ENCODE peak calls at places on chromosomes 2 and 18, in seven cellular contexts. L, J, M, G, N, Q and E are unnamed samples.

GRCh38 chr18:52275817-52276216 is 64.2 kb upstream of the DCC start:
- DNase-seq in L (no peak), J (no peak), M (no peak), G (no peak), N (no peak), Q (no peak), E (no peak)

GRCh38 chr18:50806208-50806616 is 13.6 kb downstream of the MRO start:
- DNase-seq in L (peak), J (no peak), M (peak), G (peak), N (no peak), Q (no peak), E (no peak)

GRCh38 chr2:185145316-185146121 is 547.2 kb downstream of the ZNF804A start:
- DNase-seq in L (peak), J (no peak), M (no peak), G (no peak), N (no peak), Q (no peak), E (no peak)

GRCh38 chr2:37376421-37377186 is 32.2 kb downstream of the QPCT start:
- DNase-seq in L (no peak), J (peak), M (no peak), G (no peak), N (no peak), Q (peak), E (peak)

GRCh38 chr2:140353541-140353940 is 1573.4 kb upstream of the NXPH2 start:
- DNase-seq in L (peak), J (peak), M (no peak), G (no peak), N (no peak), Q (no peak), E (no peak)

GRCh38 chr2:71896385-71897144 is 251.1 kb downstream of the CYP26B1 start:
- DNase-seq in L (no peak), J (no peak), M (no peak), G (no peak), N (no peak), Q (peak), E (no peak)

GRCh38 chr2:158099716-158100115 is 2.0 kb upstream of the UPP2 start:
- DNase-seq in L (no peak), J (peak), M (no peak), G (peak), N (no peak), Q (no peak), E (no peak)

GRCh38 chr2:48238381-48238780 is 291.6 kb upstream of the STON1 start:
- DNase-seq in L (no peak), J (no peak), M (no peak), G (no peak), N (no peak), Q (no peak), E (no peak)

GRCh38 chr2:230956827-230957755 is 32.0 kb upstream of the GPR55 start:
- DNase-seq in L (peak), J (peak), M (no peak), G (peak), N (peak), Q (peak), E (peak)

GRCh38 chr18:12497296-12497695 is 89.6 kb downstream of the PRELID3A start:
- DNase-seq in L (no peak), J (no peak), M (no peak), G (no peak), N (no peak), Q (no peak), E (no peak)

GRCh38 chr2:223100061-223100511 is 48.1 kb downstream of the KCNE4 start:
- DNase-seq in L (no peak), J (peak), M (peak), G (peak), N (no peak), Q (peak), E (no peak)

GRCh38 chr18:74396252-74397204 is 60.6 kb downstream of the DIPK1C start:
- DNase-seq in L (no peak), J (peak), M (no peak), G (no peak), N (no peak), Q (no peak), E (no peak)
- H3K4me3 ChIP-seq in L (no peak), J (no peak), M (no peak), G (no peak), N (no peak), Q (no peak), E (no peak)

DNA sequence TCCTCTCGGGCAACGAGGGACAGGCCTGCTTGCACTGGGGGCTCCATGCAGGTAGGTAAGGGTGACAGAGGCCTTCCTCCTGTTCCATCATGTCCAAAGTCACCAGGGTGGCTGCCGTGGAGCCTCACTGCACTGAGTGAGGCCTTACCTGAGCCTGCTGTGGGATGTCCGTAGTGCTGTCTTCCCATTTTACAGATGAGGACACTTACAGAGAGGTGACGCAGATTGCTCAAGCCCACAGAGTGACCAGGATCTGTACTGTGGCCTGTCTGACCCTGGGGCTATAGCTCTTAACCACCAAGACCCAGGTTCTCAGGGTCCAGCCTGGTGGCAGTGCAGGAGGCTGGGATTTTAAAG is 5.4 kb downstream of the ATOH8 start:
- DNase-seq in L (peak), J (no peak), M (no peak), G (no peak), N (no peak), Q (no peak), E (no peak)
- H3K4me3 ChIP-seq in L (no peak), J (no peak), M (peak), G (no peak), N (no peak), Q (no peak), E (no peak)

GRCh38 chr2:189179607-189179979 is at the start of gene COL5A2:
- DNase-seq in L (peak), J (peak), M (peak), G (peak), N (peak), Q (peak), E (peak)
- H3K4me3 ChIP-seq in L (peak), J (peak), M (peak), G (peak), N (peak), Q (peak), E (peak)

DNA sequence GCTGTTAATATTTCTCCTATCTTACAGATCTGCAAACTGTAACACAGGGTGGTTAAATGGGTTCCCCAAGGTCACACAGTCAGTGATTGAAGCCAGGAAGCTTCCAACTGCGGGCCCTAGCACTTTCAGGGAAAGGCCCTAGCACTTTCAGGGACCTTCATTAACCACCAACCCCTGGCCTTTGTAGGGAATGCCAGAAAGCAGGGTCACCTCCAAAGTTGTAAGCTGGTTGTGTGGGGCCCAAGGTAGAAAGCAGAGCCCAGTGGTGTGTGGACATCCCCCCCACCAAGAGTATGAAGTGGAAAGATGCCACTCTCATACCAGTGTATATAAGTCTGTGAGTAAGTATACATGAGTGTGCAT is 4.4 kb downstream of the DLX2 start:
- DNase-seq in L (no peak), J (no peak), M (no peak), G (peak), N (no peak), Q (no peak), E (no peak)
- H3K4me3 ChIP-seq in L (no peak), J (no peak), M (no peak), G (no peak), N (peak), Q (no peak), E (no peak)

GRCh38 chr2:9002637-9003365 is 683 bp downstream of the MBOAT2 start:
- DNase-seq in L (no peak), J (no peak), M (no peak), G (peak), N (no peak), Q (no peak), E (peak)

GRCh38 chr2:9001229-9001628 is 2.3 kb downstream of the MBOAT2 start:
- DNase-seq in L (no peak), J (peak), M (no peak), G (no peak), N (peak), Q (no peak), E (no peak)

GRCh38 chr2:9003366-9003615 is 193 bp downstream of the MBOAT2 start:
- DNase-seq in L (no peak), J (no peak), M (peak), G (no peak), N (no peak), Q (no peak), E (no peak)

GRCh38 chr2:9001778-9002177 is 1.7 kb downstream of the MBOAT2 start:
- DNase-seq in L (no peak), J (no peak), M (no peak), G (no peak), N (no peak), Q (no peak), E (no peak)

DNA sequence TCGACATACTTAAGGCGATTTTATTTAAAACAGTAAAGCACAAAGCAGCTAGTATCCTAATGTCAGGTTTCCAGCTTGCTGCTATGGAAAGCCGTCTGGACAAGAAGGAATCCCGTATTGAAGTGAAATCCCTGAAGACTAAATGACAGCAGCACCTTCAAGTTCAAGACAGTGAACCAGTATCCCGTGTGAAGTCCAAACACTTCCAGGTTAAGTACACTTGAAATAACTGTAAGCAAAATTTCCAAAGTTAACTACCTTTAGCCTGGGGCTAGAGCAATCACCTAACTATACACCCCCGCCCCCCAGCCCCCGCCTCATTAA is 1.2 kb downstream of the MBOAT2 start:
- DNase-seq in L (no peak), J (no peak), M (no peak), G (no peak), N (no peak), Q (no peak), E (no peak)
- H3K4me3 ChIP-seq in L (no peak), J (peak), M (no peak), G (peak), N (peak), Q (no peak), E (peak)